ENCODE peak calls at places on chromosomes 16 and 17, in four cellular contexts. F, O, V and I are unnamed samples. For H3K9me3, the result is how much of the 10 kb centered on the place peaks cover.

GRCh38 chr16:81645303-81645702 is 133.8 kb upstream of the PLCG2 start:
- DNase-seq in F (no peak), O (peak), V (peak), I (no peak)

GRCh38 chr16:3810198-3810664 is 70.3 kb downstream of the CREBBP start:
- DNase-seq in F (no peak), O (no peak), V (no peak), I (no peak)

GRCh38 chr17:42065201-42065600 is 14.8 kb upstream of the C17orf113 start:
- DNase-seq in F (no peak), O (no peak), V (no peak), I (no peak)

GRCh38 chr16:27322858-27323780 is 9.3 kb downstream of the IL4R start:
- DNase-seq in F (no peak), O (no peak), V (peak), I (peak)

GRCh38 chr16:29975134-29975538 is 1.5 kb downstream of the TAOK2 start:
- DNase-seq in F (no peak), O (no peak), V (no peak), I (no peak)

GRCh38 chr16:50571786-50572185 is 23.6 kb downstream of the NKD1 start:
- DNase-seq in F (no peak), O (no peak), V (no peak), I (no peak)

GRCh38 chr16:17412221-17412620 is 58.5 kb downstream of the XYLT1 start:
- DNase-seq in F (no peak), O (no peak), V (no peak), I (no peak)

GRCh38 chr17:4802228-4802627 is at the start of gene C17orf114:
- DNase-seq in F (no peak), O (no peak), V (no peak), I (no peak)

GRCh38 chr17:4950075-4950756 is 703 bp upstream of the ENO3 start:
- DNase-seq in F (no peak), O (peak), V (peak), I (peak)

GRCh38 chr16:54285414-54286066 is 1.0 kb downstream of the IRX3 start:
- DNase-seq in F (no peak), O (peak), V (no peak), I (no peak)

GRCh38 chr16:31537362-31537921 is 9.7 kb downstream of the AHSP start:
- DNase-seq in F (no peak), O (no peak), V (no peak), I (no peak)

GRCh38 chr17:2398655-2399571 is 1.9 kb downstream of the MNT start:
- DNase-seq in F (peak), O (peak), V (peak), I (peak)

GRCh38 chr16:79007614-79008013 is 592.9 kb downstream of the MAF start:
- DNase-seq in F (no peak), O (no peak), V (no peak), I (no peak)

GRCh38 chr17:63503330-63503685 is 19.9 kb upstream of the KCNH6 start:
- DNase-seq in F (no peak), O (no peak), V (no peak), I (no peak)

GRCh38 chr16:68985855-68986254 is 119.6 kb upstream of the HAS3 start:
- DNase-seq in F (no peak), O (no peak), V (no peak), I (no peak)

GRCh38 chr16:88560722-88561484 is 9.3 kb upstream of the ZC3H18 start:
- DNase-seq in F (no peak), O (no peak), V (no peak), I (no peak)

GRCh38 chr16:2979669-2980226 is 498 bp downstream of the PKMYT1 start:
- DNase-seq in F (no peak), O (no peak), V (no peak), I (no peak)

GRCh38 chr17:50348522-50349240 is 2.8 kb downstream of the XYLT2 start:
- DNase-seq in F (no peak), O (no peak), V (no peak), I (no peak)

GRCh38 chr16:70484867-70485266 is 30.5 kb downstream of the FCSK start:
- DNase-seq in F (no peak), O (no peak), V (no peak), I (no peak)

GRCh38 chr17:39677581-39678339 is 9.5 kb downstream of the PNMT start:
- DNase-seq in F (no peak), O (peak), V (no peak), I (peak)

GRCh38 chr17:78027121-78027520 is 68.6 kb downstream of the TNRC6C start:
- DNase-seq in F (no peak), O (no peak), V (no peak), I (no peak)

GRCh38 chr17:44361292-44362055 is 2.2 kb downstream of the FAM171A2 start:
- DNase-seq in F (no peak), O (no peak), V (no peak), I (no peak)

GRCh38 chr16:83717814-83718213 is 90.0 kb upstream of the HSBP1 start:
- DNase-seq in F (no peak), O (no peak), V (no peak), I (no peak)

GRCh38 chr17:43709210-43709609 is 47.5 kb upstream of the MEOX1 start:
- DNase-seq in F (no peak), O (no peak), V (no peak), I (no peak)

GRCh38 chr16:24070851-24071250 is 185.3 kb upstream of the CACNG3 start:
- DNase-seq in F (no peak), O (no peak), V (no peak), I (no peak)

GRCh38 chr17:2721603-2722002 is 10.0 kb upstream of the CLUH start:
- DNase-seq in F (no peak), O (no peak), V (no peak), I (no peak)

GRCh38 chr16:19696312-19696711 is 21.7 kb downstream of the KNOP1 start:
- DNase-seq in F (peak), O (peak), V (peak), I (peak)

GRCh38 chr16:1188781-1189189 is 35.9 kb downstream of the CACNA1H start:
- DNase-seq in F (peak), O (peak), V (no peak), I (no peak)

GRCh38 chr16:26598989-26599785 is 467.5 kb upstream of the C16orf82 start:
- DNase-seq in F (no peak), O (no peak), V (no peak), I (no peak)

GRCh38 chr16:85781685-85782370 is 17.5 kb downstream of the EMC8 start:
- DNase-seq in F (no peak), O (peak), V (no peak), I (peak)

GRCh38 chr16:35399133-35399532 is 1939.7 kb downstream of the TP53TG3F start:
- DNase-seq in F (no peak), O (no peak), V (no peak), I (no peak)
- H3K9me3 ChIP-seq in F (under half), O (under half), V (under half), I (under half)

DNA sequence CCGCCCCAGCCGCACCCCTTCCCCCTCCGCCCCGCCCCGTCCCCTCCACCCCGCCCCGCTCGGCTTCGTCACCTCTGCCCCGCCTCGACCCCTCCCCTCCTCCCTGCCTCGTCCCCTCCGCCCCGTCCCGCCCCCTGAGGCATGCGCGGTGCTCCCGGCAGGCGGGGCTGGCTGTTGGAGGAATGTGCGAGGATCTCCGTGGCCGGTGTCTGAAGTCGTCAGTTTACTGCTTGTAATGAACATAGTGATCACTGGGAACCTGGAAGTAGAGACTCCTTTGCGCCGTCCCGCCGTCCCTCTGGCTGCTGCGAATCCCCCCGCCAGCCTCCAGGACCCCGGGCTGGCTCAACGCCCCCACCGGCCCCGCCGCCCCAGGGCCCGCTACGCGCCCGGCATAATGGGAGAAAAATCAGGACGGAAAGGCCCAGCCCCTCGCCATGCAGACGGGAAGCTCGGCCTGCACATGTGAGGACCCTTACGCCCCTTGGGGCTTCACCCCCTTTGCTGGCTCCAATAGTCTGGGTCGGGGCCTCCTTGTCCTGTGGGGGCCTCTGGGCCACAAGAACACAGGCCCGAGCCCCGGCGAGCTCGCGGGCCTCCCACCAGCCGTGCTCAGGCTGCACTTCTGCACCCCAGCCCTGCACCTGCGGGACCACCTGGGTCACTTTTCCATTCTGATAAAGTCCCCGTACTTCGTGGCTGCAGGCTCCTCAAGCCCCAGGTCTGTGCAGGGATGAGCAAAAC is 743.1 kb downstream of the KCNJ18 start:
- DNase-seq in F (no peak), O (no peak), V (no peak), I (no peak)
- H3K9me3 ChIP-seq in F (under half), O (under half), V (under half), I (under half)

GRCh38 chr17:16617481-16618060 is 36.1 kb downstream of the ZNF624 start:
- DNase-seq in F (no peak), O (no peak), V (no peak), I (no peak)
- H3K9me3 ChIP-seq in F (half or more), O (half or more), V (under half), I (under half)

GRCh38 chr16:35449663-35450062 is 1990.3 kb downstream of the TP53TG3F start:
- DNase-seq in F (no peak), O (no peak), V (no peak), I (no peak)
- H3K9me3 ChIP-seq in F (under half), O (half or more), V (under half), I (under half)

DNA sequence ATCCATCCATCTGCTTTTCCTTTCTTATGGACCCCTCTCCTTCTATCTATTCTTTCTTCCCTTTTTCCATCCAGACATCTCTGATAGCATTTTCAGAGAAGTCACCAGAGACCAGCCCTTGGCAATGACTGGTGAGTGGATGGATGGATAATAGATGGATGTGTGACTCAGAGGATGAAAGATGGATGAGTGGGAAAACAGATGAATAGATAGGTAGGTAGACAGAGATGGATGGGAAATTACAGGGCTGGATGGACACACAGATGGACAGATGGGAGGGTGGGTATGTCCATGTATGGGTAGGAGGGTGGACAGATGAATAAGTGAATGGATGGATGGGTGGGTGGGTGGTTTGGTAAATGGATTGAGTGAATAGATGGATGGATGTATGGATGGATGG is 101.0 kb downstream of the LITAF start:
- DNase-seq in F (no peak), O (no peak), V (no peak), I (no peak)
- H3K9me3 ChIP-seq in F (under half), O (under half), V (under half), I (under half)

GRCh38 chr16:16182918-16183317 is 40.4 kb downstream of the ABCC6 start:
- DNase-seq in F (no peak), O (no peak), V (no peak), I (no peak)
- H3K9me3 ChIP-seq in F (under half), O (under half), V (under half), I (under half)

GRCh38 chr17:82944990-82945389 is 105.2 kb upstream of the ZNF750 start:
- DNase-seq in F (no peak), O (no peak), V (no peak), I (no peak)
- H3K9me3 ChIP-seq in F (under half), O (under half), V (under half), I (under half)